ENCODE peak calls at places on chromosomes 13 and 19, in six cellular contexts. M, T, Q, D, W and Y are unnamed samples.
A peak's percentile ranks its signal among the peaks of the same experiment; 100 is the strongest.

GRCh38 chr13:47463726-47464125 is 537.3 kb downstream of the SUCLA2 start:
- DNase-seq in M (peak; percentile 5), T (no peak), Q (no peak), D (no peak), W (no peak), Y (no peak)

GRCh38 chr19:56111601-56112312 is 9.3 kb downstream of the ZNF787 start:
- DNase-seq in M (no peak), T (peak; percentile 86), Q (peak; percentile 51), D (peak; percentile 45), W (peak; percentile 78), Y (peak; percentile 33)

GRCh38 chr13:43880451-43880850 is 747 bp downstream of the LACC1 start:
- DNase-seq in M (no peak), T (no peak), Q (no peak), D (no peak), W (no peak), Y (no peak)

GRCh38 chr13:28636078-28636477 is 22.9 kb upstream of the POMP start:
- DNase-seq in M (no peak), T (no peak), Q (no peak), D (no peak), W (no peak), Y (no peak)

GRCh38 chr13:23658929-23659541 is 88.8 kb downstream of the TNFRSF19 start:
- DNase-seq in M (no peak), T (peak; percentile 11), Q (no peak), D (peak; percentile 39), W (no peak), Y (no peak)

GRCh38 chr13:112066624-112067004 is 335 bp upstream of the SOX1 start:
- DNase-seq in M (no peak), T (peak; percentile 45), Q (peak; percentile 63), D (peak; percentile 38), W (no peak), Y (peak; percentile 49)

GRCh38 chr13:113664751-113665581 is 2.1 kb upstream of the GRK1 start:
- DNase-seq in M (no peak), T (peak; percentile 11), Q (peak; percentile 2), D (no peak), W (peak; percentile 20), Y (no peak)

GRCh38 chr13:95056266-95056665 is 245.0 kb downstream of the ABCC4 start:
- DNase-seq in M (no peak), T (no peak), Q (no peak), D (no peak), W (no peak), Y (no peak)

GRCh38 chr13:61414686-61415664 is 674 bp downstream of the PCDH20 start:
- DNase-seq in M (peak; percentile 37), T (peak; percentile 71), Q (no peak), D (no peak), W (peak; percentile 66), Y (peak; percentile 80)

DNA sequence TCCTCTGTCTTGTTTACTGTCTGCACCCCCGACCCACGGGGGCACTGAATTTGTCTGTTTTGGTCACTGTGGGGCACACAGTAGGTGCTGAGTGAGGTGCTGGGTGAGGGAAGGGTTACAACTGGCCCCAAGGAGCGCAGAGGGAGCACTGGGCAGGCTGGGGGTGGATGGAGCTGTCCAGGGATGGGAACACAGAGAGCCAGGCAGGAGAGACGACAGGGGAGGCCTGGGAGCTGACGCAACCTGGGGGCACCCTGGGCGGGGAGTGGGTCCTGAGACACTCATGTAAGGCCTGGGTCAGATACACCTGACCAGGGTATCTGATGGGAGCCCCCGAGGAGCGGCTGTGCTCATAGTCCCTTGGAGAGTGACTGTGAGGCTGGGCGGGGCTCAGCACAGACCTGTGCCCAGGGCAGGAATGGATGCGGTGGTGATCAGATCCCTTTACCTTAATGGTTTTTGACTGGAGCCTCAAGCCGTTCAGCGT is 24.8 kb downstream of the ELAVL1 start:
- DNase-seq in M (no peak), T (no peak), Q (no peak), D (no peak), W (no peak), Y (no peak)
- H3K36me3 ChIP-seq in M (peaks cover 97% of the 10 kb centered on the region), T (no peaks in the 10 kb centered on the region), Q (peaks cover 39% of the 10 kb centered on the region), D (peaks cover 67% of the 10 kb centered on the region), W (peaks cover 92% of the 10 kb centered on the region), Y (peaks cover 78% of the 10 kb centered on the region)

GRCh38 chr19:15357906-15358305 is 21.7 kb downstream of the AKAP8 start:
- DNase-seq in M (no peak), T (no peak), Q (no peak), D (no peak), W (no peak), Y (no peak)
- H3K36me3 ChIP-seq in M (peaks cover 88% of the 10 kb centered on the region), T (no peaks in the 10 kb centered on the region), Q (peaks cover 63% of the 10 kb centered on the region), D (peaks cover 90% of the 10 kb centered on the region), W (peaks cover 94% of the 10 kb centered on the region), Y (peaks cover 50% of the 10 kb centered on the region)

GRCh38 chr19:1009976-1010538 is 9.8 kb downstream of the GRIN3B start:
- DNase-seq in M (no peak), T (no peak), Q (no peak), D (no peak), W (no peak), Y (no peak)
- H3K36me3 ChIP-seq in M (no peaks in the 10 kb centered on the region), T (no peaks in the 10 kb centered on the region), Q (peaks cover 16% of the 10 kb centered on the region), D (peaks cover 59% of the 10 kb centered on the region), W (peaks cover 81% of the 10 kb centered on the region), Y (peaks cover 51% of the 10 kb centered on the region)

DNA sequence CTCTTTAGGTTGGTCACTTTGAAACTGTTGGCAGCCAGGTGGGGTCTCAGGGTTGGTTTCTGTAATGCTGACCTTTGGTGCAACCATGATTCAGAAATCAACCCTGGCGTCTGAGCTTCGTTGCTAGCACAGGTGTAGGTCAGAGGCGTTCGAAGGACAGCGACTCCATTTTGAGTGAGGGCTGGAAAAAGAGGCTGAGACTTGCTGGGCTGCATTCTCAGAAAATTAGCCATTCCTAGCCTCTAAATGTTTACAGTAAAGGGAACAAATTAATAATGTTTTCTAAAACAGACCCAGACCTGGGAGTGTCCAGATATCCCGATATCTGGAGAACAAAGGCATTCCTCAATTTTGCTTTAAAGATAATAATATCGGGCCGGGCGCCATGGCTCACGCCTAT is 29.2 kb downstream of the RHPN2 start:
- DNase-seq in M (no peak), T (no peak), Q (no peak), D (no peak), W (no peak), Y (no peak)
- H3K36me3 ChIP-seq in M (peaks cover 3% of the 10 kb centered on the region), T (no peaks in the 10 kb centered on the region), Q (no peaks in the 10 kb centered on the region), D (no peaks in the 10 kb centered on the region), W (no peaks in the 10 kb centered on the region), Y (no peaks in the 10 kb centered on the region)

GRCh38 chr19:17860331-17860992 is 752 bp downstream of the RPL18A start:
- DNase-seq in M (no peak), T (no peak), Q (no peak), D (no peak), W (no peak), Y (no peak)

GRCh38 chr19:17860993-17861360 is 1.3 kb downstream of the RPL18A start:
- DNase-seq in M (no peak), T (no peak), Q (no peak), D (no peak), W (no peak), Y (no peak)

GRCh38 chr19:17863520-17864182 is 3.9 kb downstream of the RPL18A start:
- DNase-seq in M (no peak), T (no peak), Q (no peak), D (no peak), W (no peak), Y (peak; percentile 5)

GRCh38 chr19:17862711-17863519 is 3.2 kb downstream of the RPL18A start:
- DNase-seq in M (no peak), T (no peak), Q (no peak), D (no peak), W (no peak), Y (no peak)

GRCh38 chr19:17861542-17862402 is 2.1 kb downstream of the RPL18A start:
- DNase-seq in M (no peak), T (no peak), Q (no peak), D (no peak), W (no peak), Y (no peak)
- H3K36me3 ChIP-seq in M (peaks cover 52% of the 10 kb centered on the region), T (no peaks in the 10 kb centered on the region), Q (peaks cover 31% of the 10 kb centered on the region), D (peaks cover 54% of the 10 kb centered on the region), W (peaks cover 44% of the 10 kb centered on the region), Y (peaks cover 50% of the 10 kb centered on the region)

DNA sequence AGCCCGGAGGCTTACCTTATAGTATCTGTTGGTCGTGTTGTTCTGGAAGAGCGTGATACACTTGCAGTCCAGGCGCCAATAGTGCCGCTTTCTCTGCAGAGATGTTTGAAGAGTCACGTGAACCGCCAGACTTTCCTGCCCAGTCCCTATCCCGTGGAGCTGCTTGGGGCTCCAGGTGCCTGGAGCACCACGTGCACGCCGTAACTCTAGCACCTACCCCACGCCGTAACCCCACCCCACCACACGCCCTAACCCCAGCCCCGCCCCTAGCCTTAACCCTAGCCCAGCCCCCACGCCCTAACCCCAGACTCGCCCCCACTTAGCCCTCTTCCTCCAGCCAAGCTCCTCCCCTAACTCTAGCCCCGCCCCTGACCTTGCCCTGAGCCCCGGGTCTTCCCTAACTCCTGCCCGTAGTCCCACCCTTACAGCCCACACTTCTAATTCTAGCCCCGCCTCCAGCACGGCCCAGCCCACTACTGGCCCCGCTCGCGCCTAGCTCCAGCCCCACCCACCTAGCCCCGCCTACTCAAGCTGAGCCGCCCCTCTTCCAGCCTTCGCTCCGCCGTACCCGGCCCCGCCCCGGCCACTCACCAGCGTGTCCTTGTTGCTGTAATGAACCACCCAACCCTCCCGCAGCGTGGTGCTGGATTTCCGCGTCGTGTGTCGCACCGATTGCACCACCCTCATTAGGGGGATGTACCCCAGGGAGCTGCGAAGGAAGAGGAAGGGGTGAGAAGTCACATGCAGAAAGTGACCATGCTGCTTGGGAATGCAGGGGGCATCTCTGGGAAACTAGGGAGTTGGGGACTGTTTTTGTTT is 19.6 kb downstream of the PRKD2 start:
- DNase-seq in M (no peak), T (peak; percentile 96), Q (no peak), D (peak; percentile 90), W (peak; percentile 86), Y (peak; percentile 72)
- H3K36me3 ChIP-seq in M (peaks cover 82% of the 10 kb centered on the region), T (no peaks in the 10 kb centered on the region), Q (peaks cover 76% of the 10 kb centered on the region), D (peaks cover 71% of the 10 kb centered on the region), W (peaks cover 96% of the 10 kb centered on the region), Y (peaks cover 58% of the 10 kb centered on the region)